ENCODE peak calls at places on chromosomes 12 and 14, in eight cellular contexts. M, N, X, U, I, V, W and E are unnamed samples.

GRCh38 chr12:97026901-97027300 is 119.8 kb downstream of the NEDD1 start:
- DNase-seq in M (no peak), N (no peak), X (no peak), U (no peak), I (no peak), V (no peak), W (no peak), E (no peak)

GRCh38 chr12:1496162-1496925 is 98.0 kb downstream of the FBXL14 start:
- DNase-seq in M (no peak), N (no peak), X (no peak), U (no peak), I (no peak), V (no peak), W (no peak), E (no peak)

GRCh38 chr14:70254476-70254961 is 65.8 kb upstream of the SLC8A3 start:
- DNase-seq in M (no peak), N (peak; percentile 45), X (no peak), U (no peak), I (peak; percentile 49), V (peak; percentile 59), W (peak; percentile 38), E (no peak)

GRCh38 chr12:132530451-132530850 is 40.5 kb downstream of the FBRSL1 start:
- DNase-seq in M (no peak), N (no peak), X (no peak), U (no peak), I (no peak), V (no peak), W (no peak), E (no peak)

GRCh38 chr14:33307691-33308369 is 369.2 kb downstream of the NPAS3 start:
- DNase-seq in M (no peak), N (no peak), X (no peak), U (peak; percentile 75), I (no peak), V (peak; percentile 81), W (no peak), E (no peak)

GRCh38 chr12:18262514-18262913 is 1.2 kb downstream of the PIK3C2G start:
- DNase-seq in M (no peak), N (no peak), X (peak; percentile 25), U (no peak), I (no peak), V (no peak), W (no peak), E (no peak)

GRCh38 chr12:119288559-119288958 is 46.0 kb upstream of the CCDC60 start:
- DNase-seq in M (no peak), N (no peak), X (no peak), U (no peak), I (no peak), V (peak; percentile 76), W (no peak), E (no peak)

GRCh38 chr14:71465316-71465715 is 466.9 kb upstream of the RGS6 start:
- DNase-seq in M (no peak), N (no peak), X (no peak), U (no peak), I (no peak), V (no peak), W (no peak), E (no peak)

GRCh38 chr12:34356233-34356987 is 334.1 kb downstream of the ALG10 start:
- DNase-seq in M (no peak), N (no peak), X (no peak), U (no peak), I (no peak), V (no peak), W (no peak), E (no peak)

GRCh38 chr12:101733166-101733565 is 6.1 kb downstream of the SYCP3 start:
- DNase-seq in M (no peak), N (no peak), X (peak; percentile 10), U (no peak), I (no peak), V (no peak), W (no peak), E (no peak)

GRCh38 chr12:19614601-19615442 is 175.5 kb downstream of the AEBP2 start:
- DNase-seq in M (no peak), N (no peak), X (no peak), U (no peak), I (no peak), V (no peak), W (no peak), E (no peak)

GRCh38 chr14:67541448-67542387 is 8.6 kb downstream of the PLEKHH1 start:
- DNase-seq in M (no peak), N (no peak), X (no peak), U (no peak), I (no peak), V (peak; percentile 73), W (no peak), E (no peak)

GRCh38 chr12:84793558-84794367 is 118.8 kb downstream of the SLC6A15 start:
- DNase-seq in M (no peak), N (no peak), X (peak; percentile 19), U (peak; percentile 33), I (no peak), V (no peak), W (no peak), E (no peak)

GRCh38 chr12:50333441-50333840 is 50.1 kb upstream of the LIMA1 start:
- DNase-seq in M (no peak), N (no peak), X (no peak), U (no peak), I (no peak), V (no peak), W (no peak), E (no peak)

GRCh38 chr14:88129306-88130056 is 124.5 kb downstream of the GPR65 start:
- DNase-seq in M (peak; percentile 55), N (no peak), X (no peak), U (peak; percentile 62), I (no peak), V (peak; percentile 57), W (peak; percentile 32), E (peak; percentile 62)

GRCh38 chr12:48961331-48961730 is 4.0 kb upstream of the ARF3 start:
- DNase-seq in M (no peak), N (no peak), X (no peak), U (no peak), I (no peak), V (no peak), W (no peak), E (no peak)

GRCh38 chr12:40992674-40993073 is 195.4 kb upstream of the PDZRN4 start:
- DNase-seq in M (no peak), N (no peak), X (no peak), U (no peak), I (no peak), V (no peak), W (no peak), E (no peak)

GRCh38 chr12:21769311-21769710 is 5.2 kb downstream of the KCNJ8 start:
- DNase-seq in M (no peak), N (no peak), X (no peak), U (no peak), I (no peak), V (no peak), W (no peak), E (no peak)

GRCh38 chr12:47818701-47819543 is 781 bp downstream of the HDAC7 start:
- DNase-seq in M (no peak), N (peak; percentile 45), X (no peak), U (no peak), I (peak; percentile 69), V (peak; percentile 78), W (peak; percentile 76), E (no peak)

GRCh38 chr12:73529231-73529630 is 1008.4 kb upstream of the ATXN7L3B start:
- DNase-seq in M (no peak), N (no peak), X (no peak), U (no peak), I (no peak), V (no peak), W (no peak), E (no peak)

GRCh38 chr14:72615511-72616121 is 278.3 kb downstream of the DPF3 start:
- DNase-seq in M (no peak), N (no peak), X (peak; percentile 60), U (peak; percentile 26), I (no peak), V (no peak), W (no peak), E (no peak)

GRCh38 chr12:26651566-26652188 is 181.3 kb downstream of the ITPR2 start:
- DNase-seq in M (peak; percentile 56), N (peak; percentile 78), X (no peak), U (peak; percentile 70), I (peak; percentile 37), V (peak; percentile 78), W (peak; percentile 39), E (no peak)

GRCh38 chr12:49832836-49833421 is 4.7 kb upstream of the NCKAP5L start:
- DNase-seq in M (no peak), N (no peak), X (no peak), U (no peak), I (no peak), V (no peak), W (no peak), E (no peak)

GRCh38 chr14:76050250-76050649 is 64.7 kb downstream of the IFT43 start:
- DNase-seq in M (no peak), N (no peak), X (no peak), U (no peak), I (no peak), V (no peak), W (no peak), E (no peak)
- TF ChIP-seq CTCF in M (no peak), N (no peak), X (no peak), U (no peak), I (no peak), V (no peak), W (no peak), E (no peak)

GRCh38 chr12:3218150-3218845 is 141.1 kb downstream of the TSPAN9 start:
- DNase-seq in M (no peak), N (no peak), X (peak; percentile 31), U (peak; percentile 37), I (peak; percentile 54), V (peak; percentile 93), W (peak; percentile 38), E (no peak)
- TF ChIP-seq CTCF in M (no peak), N (no peak), X (no peak), U (no peak), I (no peak), V (no peak), W (no peak), E (no peak)

GRCh38 chr12:53985900-53986685 is 1.1 kb downstream of the HOXC10 start:
- DNase-seq in M (peak; percentile 44), N (no peak), X (no peak), U (no peak), I (peak; percentile 47), V (no peak), W (no peak), E (no peak)
- TF ChIP-seq CTCF in M (no peak), N (no peak), X (no peak), U (no peak), I (no peak), V (no peak), W (no peak), E (no peak)

DNA sequence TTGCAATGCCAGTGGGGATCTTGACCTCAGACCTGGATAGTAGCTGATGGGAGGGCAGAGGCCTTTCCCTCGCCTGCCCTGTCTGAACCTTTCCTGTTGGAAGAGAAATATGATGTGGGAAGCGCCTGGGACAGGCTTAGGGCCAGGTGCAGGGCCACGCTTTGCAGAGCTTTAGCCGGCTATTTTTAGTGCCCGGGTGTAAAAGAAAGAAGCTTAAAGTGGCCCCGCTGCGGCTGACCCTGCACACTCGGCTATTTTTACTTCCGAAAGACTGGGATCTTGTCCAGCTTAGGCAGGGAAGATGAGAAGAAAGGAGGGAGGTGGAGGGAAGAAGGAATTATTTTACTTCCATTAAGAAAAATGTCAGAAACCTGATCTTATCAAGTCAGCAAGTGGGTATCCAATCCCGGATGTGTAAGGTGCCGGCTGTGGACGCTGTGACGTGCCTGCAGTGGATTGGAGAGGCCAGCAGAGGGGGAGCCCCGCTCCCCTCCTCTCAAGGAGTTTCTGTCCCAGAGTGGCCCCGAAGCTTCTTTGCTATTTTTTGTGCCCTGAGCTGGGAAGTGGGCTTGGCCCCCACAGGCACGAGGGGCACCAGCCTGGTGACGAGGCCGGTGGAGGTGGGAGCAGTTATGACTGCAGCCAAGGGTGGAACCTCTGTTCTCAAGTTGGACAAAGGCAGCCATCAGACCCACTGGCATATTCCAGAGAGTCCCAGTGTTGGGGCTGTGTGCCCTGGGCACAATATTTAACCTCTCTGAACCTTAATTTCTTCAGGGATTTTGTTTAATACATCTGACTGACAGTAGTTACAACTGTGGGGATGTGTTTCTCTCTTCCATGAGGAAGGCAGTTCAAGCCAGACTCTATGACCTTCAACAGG is 97.7 kb downstream of the ESRRB start:
- DNase-seq in M (no peak), N (no peak), X (no peak), U (no peak), I (no peak), V (peak; percentile 57), W (no peak), E (no peak)
- TF ChIP-seq CTCF in M (no peak), N (peak; percentile 35), X (peak; percentile 22), U (peak; percentile 5), I (no peak), V (no peak), W (no peak), E (no peak)